ENCODE peak calls at places on chromosomes 2 and 18, in four cellular contexts. One of them, this sample, is unnamed.

GRCh38 chr2:70946832-70947442 is 11.2 kb downstream of the ATP6V1B1 start:
- DNase-seq in Peyer's patch: peak; percentile 43
- DNase-seq in fibroblast of pulmonary artery: peak; percentile 73
- DNase-seq in mucosa of gallbladder: peak; percentile 54
- DNase-seq in this sample: peak; percentile 91

GRCh38 chr2:168897449-168897848 is 3.6 kb upstream of the G6PC2 start:
- DNase-seq in Peyer's patch: no peak
- DNase-seq in fibroblast of pulmonary artery: no peak
- DNase-seq in mucosa of gallbladder: no peak
- DNase-seq in this sample: no peak

GRCh38 chr2:67783026-67783425 is 279.8 kb downstream of the C1D start:
- DNase-seq in Peyer's patch: no peak
- DNase-seq in fibroblast of pulmonary artery: no peak
- DNase-seq in mucosa of gallbladder: no peak
- DNase-seq in this sample: no peak

GRCh38 chr2:96341641-96342040 is 6.1 kb downstream of the NCAPH start:
- DNase-seq in Peyer's patch: no peak
- DNase-seq in fibroblast of pulmonary artery: no peak
- DNase-seq in mucosa of gallbladder: no peak
- DNase-seq in this sample: no peak

GRCh38 chr2:201127570-201127969 is 11.6 kb downstream of the CFLAR start:
- DNase-seq in Peyer's patch: no peak
- DNase-seq in fibroblast of pulmonary artery: peak; percentile 75
- DNase-seq in mucosa of gallbladder: no peak
- DNase-seq in this sample: no peak

GRCh38 chr2:241558532-241559488 is at the start of gene BOK:
- DNase-seq in Peyer's patch: no peak
- DNase-seq in fibroblast of pulmonary artery: peak; percentile 80
- DNase-seq in mucosa of gallbladder: peak; percentile 54
- DNase-seq in this sample: peak; percentile 92

GRCh38 chr2:31238126-31238905 is 4.4 kb downstream of the EHD3 start:
- DNase-seq in Peyer's patch: no peak
- DNase-seq in fibroblast of pulmonary artery: no peak
- DNase-seq in mucosa of gallbladder: no peak
- DNase-seq in this sample: peak; percentile 37

GRCh38 chr18:58727776-58728500 is 56.7 kb downstream of the MALT1 start:
- DNase-seq in Peyer's patch: no peak
- DNase-seq in fibroblast of pulmonary artery: peak; percentile 12
- DNase-seq in mucosa of gallbladder: no peak
- DNase-seq in this sample: no peak

GRCh38 chr2:152348388-152348787 is 13.4 kb downstream of the FMNL2 start:
- DNase-seq in Peyer's patch: no peak
- DNase-seq in fibroblast of pulmonary artery: peak; percentile 37
- DNase-seq in mucosa of gallbladder: no peak
- DNase-seq in this sample: no peak

This sample was measured in endodermal cell.